ENCODE peak calls at places on chromosomes 2 and 18, in four cellular contexts. M, U, Z and K are unnamed samples.

GRCh38 chr2:85162746-85163301 is 29.6 kb downstream of the TCF7L1 start:
- DNase-seq in U (peak), Z (no peak), M (peak), K (no peak)

GRCh38 chr2:112229365-112229764 is 25.5 kb downstream of the ZC3H8 start:
- DNase-seq in Z (no peak), U (peak), M (peak), K (no peak)

GRCh38 chr2:215579809-215580208 is 143.9 kb upstream of the FN1 start:
- DNase-seq in Z (no peak), M (peak), U (peak), K (no peak)

GRCh38 chr2:176455865-176456291 is 186.6 kb downstream of the MTX2 start:
- DNase-seq in M (no peak), Z (no peak), U (peak), K (no peak)

GRCh38 chr18:36461551-36461987 is 164.1 kb downstream of the FHOD3 start:
- DNase-seq in M (no peak), U (peak), Z (no peak), K (no peak)

GRCh38 chr2:42009657-42010580 is 37.9 kb upstream of the PKDCC start:
- DNase-seq in U (peak), M (no peak), Z (no peak), K (no peak)

GRCh38 chr2:27824401-27824800 is 52.9 kb downstream of the MRPL33 start:
- DNase-seq in U (peak), M (no peak), Z (no peak), K (no peak)

GRCh38 chr2:11104794-11105660 is 50.2 kb upstream of the SLC66A3 start:
- DNase-seq in Z (no peak), M (no peak), U (no peak), K (no peak)

GRCh38 chr2:6685447-6685846 is 180.3 kb downstream of the CMPK2 start:
- DNase-seq in M (no peak), U (no peak), Z (no peak), K (no peak)

GRCh38 chr2:241885701-241886643 is 16.4 kb downstream of the RTP5 start:
- DNase-seq in M (no peak), Z (no peak), U (no peak), K (no peak)

GRCh38 chr2:176187306-176188217 is 906 bp upstream of the HOXD1 start:
- DNase-seq in M (no peak), Z (no peak), U (no peak), K (no peak)

GRCh38 chr18:24459772-24460171 is 665 bp upstream of the HRH4 start:
- DNase-seq in Z (no peak), M (no peak), U (no peak), K (no peak)

GRCh38 chr2:149169653-149170052 is 131.2 kb downstream of the LYPD6B start:
- DNase-seq in U (no peak), M (peak), Z (no peak), K (no peak)

GRCh38 chr18:41378628-41379027 is 576.4 kb upstream of the PIK3C3 start:
- DNase-seq in M (no peak), Z (no peak), U (peak), K (no peak)

GRCh38 chr2:2681611-2682295 is 350.7 kb upstream of the MYT1L start:
- DNase-seq in U (no peak), M (no peak), Z (no peak), K (no peak)